ENCODE peak calls at places on chromosomes 11 and 22, in five cellular contexts. T is NCI-H2081; M is effector CD4-positive, alpha-beta T cell; Q is NCI-H2171 treated with DMSO at 0.1 percent for 48 hours; F is astrocyte of the spinal cord. A is an unnamed sample.

GRCh38 chr11:14124345-14124744 is 161.8 kb downstream of the SPON1 start:
- DNase-seq in T (no peak), M (no peak), Q (no peak), F (no peak), A (no peak)

GRCh38 chr22:45224988-45225731 is 15.5 kb downstream of the KIAA0930 start:
- DNase-seq in T (no peak), M (no peak), Q (no peak), F (no peak), A (no peak)

GRCh38 chr11:67118059-67118766 is 850 bp upstream of the KDM2A start:
- DNase-seq in T (peak; percentile 17), M (peak; percentile 45), Q (peak; percentile 28), F (no peak), A (no peak)

GRCh38 chr11:111173221-111173620 is 72.3 kb upstream of the POU2AF2 start:
- DNase-seq in T (no peak), M (no peak), Q (no peak), F (peak; percentile 22), A (no peak)

GRCh38 chr11:8015753-8016239 is 28.7 kb downstream of the EIF3F start:
- DNase-seq in T (no peak), M (no peak), Q (no peak), F (peak; percentile 33), A (no peak)

GRCh38 chr22:29004647-29005371 is 56.8 kb downstream of the C22orf31 start:
- DNase-seq in T (no peak), M (no peak), Q (no peak), F (peak; percentile 55), A (no peak)

GRCh38 chr11:60343094-60343704 is 16.1 kb downstream of the MS4A6E start:
- DNase-seq in T (peak; percentile 7), M (no peak), Q (no peak), F (no peak), A (no peak)

GRCh38 chr11:60781286-60782044 is 3.7 kb upstream of the MS4A10 start:
- DNase-seq in T (no peak), M (no peak), Q (no peak), F (no peak), A (no peak)

GRCh38 chr11:34546511-34547206 is 33.1 kb upstream of the ELF5 start:
- DNase-seq in T (no peak), M (no peak), Q (no peak), F (no peak), A (no peak)

GRCh38 chr11:33716236-33716635 is 15.6 kb upstream of the C11orf91 start:
- DNase-seq in T (no peak), M (no peak), Q (no peak), F (peak; percentile 48), A (no peak)

GRCh38 chr22:26658671-26659478 is 1.5 kb downstream of the MIAT start:
- DNase-seq in T (peak; percentile 70), M (peak; percentile 68), Q (peak; percentile 98), F (peak; percentile 89), A (peak; percentile 85)

GRCh38 chr11:29962243-29962642 is 54.6 kb downstream of the KCNA4 start:
- DNase-seq in T (no peak), M (no peak), Q (peak; percentile 15), F (no peak), A (no peak)

GRCh38 chr22:47043835-47044721 is 281.6 kb downstream of the TBC1D22A start:
- DNase-seq in T (peak; percentile 51), M (no peak), Q (peak; percentile 86), F (peak; percentile 18), A (no peak)

GRCh38 chr11:21289686-21290085 is 620.3 kb downstream of the NELL1 start:
- DNase-seq in T (no peak), M (no peak), Q (no peak), F (no peak), A (no peak)

GRCh38 chr22:50329236-50329635 is 2.4 kb upstream of the DENND6B start:
- DNase-seq in T (no peak), M (no peak), Q (no peak), F (peak; percentile 38), A (peak; percentile 53)

GRCh38 chr22:46830841-46831240 is 68.4 kb downstream of the TBC1D22A start:
- DNase-seq in T (no peak), M (no peak), Q (no peak), F (no peak), A (no peak)

GRCh38 chr11:115153135-115153534 is 351.1 kb downstream of the CADM1 start:
- DNase-seq in T (no peak), M (no peak), Q (no peak), F (peak; percentile 20), A (peak; percentile 60)

GRCh38 chr11:66124564-66124963 is 54.5 kb downstream of the PACS1 start:
- DNase-seq in T (no peak), M (no peak), Q (no peak), F (no peak), A (peak; percentile 29)

GRCh38 chr11:122176651-122177050 is 60.6 kb upstream of the BLID start:
- DNase-seq in T (no peak), M (no peak), Q (no peak), F (no peak), A (no peak)

GRCh38 chr22:38108561-38109319 is 1.7 kb downstream of the BAIAP2L2 start:
- DNase-seq in T (no peak), M (no peak), Q (no peak), F (no peak), A (no peak)

GRCh38 chr11:70020336-70021214 is 57.5 kb upstream of the ANO1 start:
- DNase-seq in T (no peak), M (no peak), Q (no peak), F (peak; percentile 67), A (no peak)

GRCh38 chr11:75384438-75385080 is 14.8 kb upstream of the RPS3 start:
- DNase-seq in T (peak; percentile 37), M (peak; percentile 70), Q (peak; percentile 35), F (peak; percentile 44), A (peak; percentile 27)

GRCh38 chr22:36913431-36914382 is at the start of gene CSF2RB:
- DNase-seq in T (no peak), M (no peak), Q (no peak), F (no peak), A (no peak)

GRCh38 chr11:18700375-18700774 is 1.8 kb downstream of the TMEM86A start:
- DNase-seq in T (no peak), M (no peak), Q (no peak), F (no peak), A (peak; percentile 70)

GRCh38 chr11:20097319-20098221 is 62.7 kb downstream of the DBX1 start:
- DNase-seq in T (peak; percentile 7), M (no peak), Q (no peak), F (peak; percentile 97), A (peak; percentile 56)

GRCh38 chr22:50139843-50140415 is 30.6 kb upstream of the PANX2 start:
- DNase-seq in T (peak; percentile 90), M (no peak), Q (peak; percentile 90), F (no peak), A (no peak)

GRCh38 chr11:133552938-133553337 is 20.6 kb upstream of the OPCML start:
- DNase-seq in T (no peak), M (no peak), Q (no peak), F (no peak), A (no peak)

A was measured in H4.